ENCODE peak calls at places on chromosomes 2 and 18, in four cellular contexts. One of them, this sample, is unnamed.

GRCh38 chr2:97748397-97748796 is 35.0 kb downstream of the ZAP70 start:
- DNase-seq in neural progenitor cell: peak
- DNase-seq in H9: peak
- DNase-seq in tibial artery: no peak
- DNase-seq in this sample: peak

GRCh38 chr18:62881509-62882016 is 166.2 kb downstream of the PHLPP1 start:
- DNase-seq in neural progenitor cell: no peak
- DNase-seq in H9: no peak
- DNase-seq in tibial artery: peak
- DNase-seq in this sample: no peak

GRCh38 chr2:29195796-29196195 is 80.6 kb downstream of the CLIP4 start:
- DNase-seq in neural progenitor cell: no peak
- DNase-seq in H9: no peak
- DNase-seq in tibial artery: no peak
- DNase-seq in this sample: no peak

GRCh38 chr18:77016936-77017335 is 115.6 kb downstream of the MBP start:
- DNase-seq in neural progenitor cell: no peak
- DNase-seq in H9: no peak
- DNase-seq in tibial artery: no peak
- DNase-seq in this sample: no peak

GRCh38 chr2:112150447-112150846 is 12.3 kb downstream of the FBLN7 start:
- DNase-seq in neural progenitor cell: no peak
- DNase-seq in H9: no peak
- DNase-seq in tibial artery: peak
- DNase-seq in this sample: no peak

GRCh38 chr2:219001577-219002394 is 8.6 kb upstream of the CRYBA2 start:
- DNase-seq in neural progenitor cell: peak
- DNase-seq in H9: peak
- DNase-seq in tibial artery: no peak
- DNase-seq in this sample: no peak

GRCh38 chr2:159933727-159934049 is 128.7 kb downstream of the PLA2R1 start:
- DNase-seq in neural progenitor cell: no peak
- DNase-seq in H9: no peak
- DNase-seq in tibial artery: no peak
- DNase-seq in this sample: no peak

GRCh38 chr18:48973731-48974130 is 23.0 kb upstream of the SMAD7 start:
- DNase-seq in neural progenitor cell: no peak
- DNase-seq in H9: no peak
- DNase-seq in tibial artery: no peak
- DNase-seq in this sample: no peak

GRCh38 chr2:198028955-198029354 is 224.6 kb downstream of the PLCL1 start:
- DNase-seq in neural progenitor cell: no peak
- DNase-seq in H9: no peak
- DNase-seq in tibial artery: no peak
- DNase-seq in this sample: no peak

GRCh38 chr18:35127201-35127600 is 86.0 kb downstream of the MAPRE2 start:
- DNase-seq in neural progenitor cell: peak
- DNase-seq in H9: peak
- DNase-seq in tibial artery: no peak
- DNase-seq in this sample: no peak

GRCh38 chr2:188117706-188118105 is 174.0 kb upstream of the GULP1 start:
- DNase-seq in neural progenitor cell: no peak
- DNase-seq in H9: no peak
- DNase-seq in tibial artery: no peak
- DNase-seq in this sample: no peak

GRCh38 chr2:38709515-38710194 is 41.5 kb downstream of the SRSF7 start:
- DNase-seq in neural progenitor cell: no peak
- DNase-seq in H9: no peak
- DNase-seq in tibial artery: peak
- DNase-seq in this sample: no peak

GRCh38 chr2:2735041-2735440 is 404.0 kb upstream of the MYT1L start:
- DNase-seq in neural progenitor cell: no peak
- DNase-seq in H9: no peak
- DNase-seq in tibial artery: no peak
- DNase-seq in this sample: no peak

GRCh38 chr2:60938301-60938700 is 56.9 kb downstream of the REL start:
- DNase-seq in neural progenitor cell: no peak
- DNase-seq in H9: no peak
- DNase-seq in tibial artery: no peak
- DNase-seq in this sample: no peak

GRCh38 chr18:9743200-9744016 is 35.3 kb downstream of the RAB31 start:
- DNase-seq in neural progenitor cell: no peak
- DNase-seq in H9: peak
- DNase-seq in tibial artery: no peak
- DNase-seq in this sample: no peak

GRCh38 chr18:7111134-7111533 is 6.5 kb downstream of the LAMA1 start:
- DNase-seq in neural progenitor cell: no peak
- DNase-seq in H9: no peak
- DNase-seq in tibial artery: no peak
- DNase-seq in this sample: no peak

GRCh38 chr18:43665239-43665788 is 388.0 kb upstream of the SYT4 start:
- DNase-seq in neural progenitor cell: no peak
- DNase-seq in H9: no peak
- DNase-seq in tibial artery: no peak
- DNase-seq in this sample: no peak

GRCh38 chr2:235493775-235494715 is at the start of gene AGAP1:
- DNase-seq in neural progenitor cell: peak
- DNase-seq in H9: peak
- DNase-seq in tibial artery: peak
- DNase-seq in this sample: peak

GRCh38 chr2:203973676-203974075 is 37.1 kb downstream of the ICOS start:
- DNase-seq in neural progenitor cell: no peak
- DNase-seq in H9: no peak
- DNase-seq in tibial artery: no peak
- DNase-seq in this sample: no peak

GRCh38 chr2:64918220-64918886 is 70.8 kb upstream of the SLC1A4 start:
- DNase-seq in neural progenitor cell: no peak
- DNase-seq in H9: peak
- DNase-seq in tibial artery: no peak
- DNase-seq in this sample: no peak

GRCh38 chr2:217147751-217148318 is 288.0 kb upstream of the TNP1 start:
- DNase-seq in neural progenitor cell: no peak
- DNase-seq in H9: no peak
- DNase-seq in tibial artery: no peak
- DNase-seq in this sample: no peak

GRCh38 chr18:49510393-49511115 is 23.5 kb upstream of the C18orf32 start:
- DNase-seq in neural progenitor cell: peak
- DNase-seq in H9: peak
- DNase-seq in tibial artery: no peak
- DNase-seq in this sample: no peak

GRCh38 chr2:51013060-51013746 is 18.7 kb downstream of the NRXN1 start:
- DNase-seq in neural progenitor cell: peak
- DNase-seq in H9: peak
- DNase-seq in tibial artery: no peak
- DNase-seq in this sample: no peak

GRCh38 chr18:62786689-62787088 is 71.3 kb downstream of the PHLPP1 start:
- DNase-seq in neural progenitor cell: no peak
- DNase-seq in H9: no peak
- DNase-seq in tibial artery: no peak
- DNase-seq in this sample: no peak

GRCh38 chr2:102486941-102487702 is 14.1 kb downstream of the SLC9A4 start:
- DNase-seq in neural progenitor cell: no peak
- DNase-seq in H9: no peak
- DNase-seq in tibial artery: no peak
- DNase-seq in this sample: no peak

GRCh38 chr2:64975232-64975791 is 13.9 kb upstream of the SLC1A4 start:
- DNase-seq in neural progenitor cell: no peak
- DNase-seq in H9: no peak
- DNase-seq in tibial artery: peak
- DNase-seq in this sample: peak

GRCh38 chr2:77649856-77650255 is 127.7 kb upstream of the LRRTM4 start:
- DNase-seq in neural progenitor cell: no peak
- DNase-seq in H9: no peak
- DNase-seq in tibial artery: no peak
- DNase-seq in this sample: no peak

GRCh38 chr2:23380562-23381065 is 4.4 kb upstream of the KLHL29 start:
- DNase-seq in neural progenitor cell: no peak
- DNase-seq in H9: no peak
- DNase-seq in tibial artery: no peak
- DNase-seq in this sample: no peak
- H3K27ac ChIP-seq in neural progenitor cell: no peak
- H3K27ac ChIP-seq in H9: no peak
- H3K27ac ChIP-seq in tibial artery: no peak
- H3K27ac ChIP-seq in this sample: no peak

GRCh38 chr2:150479075-150479915 is 8.2 kb downstream of the RND3 start:
- DNase-seq in neural progenitor cell: no peak
- DNase-seq in H9: no peak
- DNase-seq in tibial artery: no peak
- DNase-seq in this sample: no peak

GRCh38 chr2:150482111-150482510 is 5.4 kb downstream of the RND3 start:
- DNase-seq in neural progenitor cell: no peak
- DNase-seq in H9: no peak
- DNase-seq in tibial artery: no peak
- DNase-seq in this sample: no peak

GRCh38 chr2:150480241-150480640 is 7.2 kb downstream of the RND3 start:
- DNase-seq in neural progenitor cell: no peak
- DNase-seq in H9: no peak
- DNase-seq in tibial artery: no peak
- DNase-seq in this sample: no peak

GRCh38 chr2:150482667-150483260 is 4.7 kb downstream of the RND3 start:
- DNase-seq in neural progenitor cell: no peak
- DNase-seq in H9: no peak
- DNase-seq in tibial artery: no peak
- DNase-seq in this sample: no peak

DNA sequence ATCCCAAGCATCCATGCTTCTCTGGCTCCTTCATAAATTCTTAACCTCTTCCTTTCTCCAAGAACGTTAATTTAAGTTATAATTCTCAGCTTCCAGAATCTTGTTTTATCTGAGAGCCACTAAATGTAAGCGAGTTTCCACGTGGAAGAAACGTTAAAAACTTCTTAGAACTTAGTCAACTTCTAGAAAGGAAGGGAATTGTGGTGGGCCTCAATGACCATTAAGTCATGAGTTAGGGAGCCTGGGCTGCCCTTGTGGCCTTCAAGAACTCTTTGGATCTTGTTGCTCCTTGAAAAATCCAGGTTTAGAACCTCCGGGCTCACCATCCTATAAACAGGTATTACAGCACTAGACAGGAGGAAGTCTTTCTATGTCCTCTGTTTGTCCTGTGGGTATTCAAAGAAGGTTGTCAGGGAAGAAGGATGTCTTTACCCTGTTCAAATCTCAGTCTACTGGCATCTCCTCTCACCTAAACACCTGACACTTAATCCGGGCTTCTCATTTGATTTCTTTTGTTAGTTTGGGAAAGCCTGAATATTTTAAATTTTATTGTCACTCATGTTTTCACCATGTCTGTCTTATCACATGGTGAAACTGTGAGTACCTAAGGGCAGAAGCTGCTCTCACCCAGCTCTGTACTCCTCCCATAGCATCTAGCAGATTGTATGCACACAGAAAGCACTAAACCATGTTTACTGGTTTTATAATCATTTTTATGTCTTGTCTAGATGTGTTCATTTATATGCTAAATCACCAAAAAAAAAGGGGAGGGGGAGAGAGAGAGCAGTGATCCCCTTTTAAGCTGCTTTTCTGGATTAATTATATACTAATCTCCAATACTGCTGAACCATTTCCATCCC is 6.3 kb downstream of the RND3 start:
- DNase-seq in neural progenitor cell: no peak
- DNase-seq in H9: no peak
- DNase-seq in tibial artery: no peak
- DNase-seq in this sample: no peak
- H3K27ac ChIP-seq in neural progenitor cell: no peak
- H3K27ac ChIP-seq in H9: no peak
- H3K27ac ChIP-seq in tibial artery: peak
- H3K27ac ChIP-seq in this sample: peak

GRCh38 chr2:100395532-100396350 is 21.7 kb downstream of the CHST10 start:
- DNase-seq in neural progenitor cell: no peak
- DNase-seq in H9: no peak
- DNase-seq in tibial artery: peak
- DNase-seq in this sample: no peak
- H3K27ac ChIP-seq in neural progenitor cell: no peak
- H3K27ac ChIP-seq in H9: no peak
- H3K27ac ChIP-seq in tibial artery: no peak
- H3K27ac ChIP-seq in this sample: no peak

GRCh38 chr2:9985531-9985930 is 34.0 kb downstream of the GRHL1 start:
- DNase-seq in neural progenitor cell: no peak
- DNase-seq in H9: no peak
- DNase-seq in tibial artery: no peak
- DNase-seq in this sample: no peak
- H3K27ac ChIP-seq in neural progenitor cell: no peak
- H3K27ac ChIP-seq in H9: no peak
- H3K27ac ChIP-seq in tibial artery: peak
- H3K27ac ChIP-seq in this sample: no peak

GRCh38 chr2:59385971-59386370 is 1144.8 kb upstream of the FANCL start:
- DNase-seq in neural progenitor cell: no peak
- DNase-seq in H9: no peak
- DNase-seq in tibial artery: no peak
- DNase-seq in this sample: no peak

GRCh38 chr2:59383473-59383872 is 1142.3 kb upstream of the FANCL start:
- DNase-seq in neural progenitor cell: no peak
- DNase-seq in H9: no peak
- DNase-seq in tibial artery: no peak
- DNase-seq in this sample: no peak

GRCh38 chr2:59395119-59395518 is 1154.0 kb upstream of the FANCL start:
- DNase-seq in neural progenitor cell: peak
- DNase-seq in H9: no peak
- DNase-seq in tibial artery: no peak
- DNase-seq in this sample: no peak

GRCh38 chr2:59390581-59390980 is 1149.5 kb upstream of the FANCL start:
- DNase-seq in neural progenitor cell: no peak
- DNase-seq in H9: no peak
- DNase-seq in tibial artery: no peak
- DNase-seq in this sample: no peak

DNA sequence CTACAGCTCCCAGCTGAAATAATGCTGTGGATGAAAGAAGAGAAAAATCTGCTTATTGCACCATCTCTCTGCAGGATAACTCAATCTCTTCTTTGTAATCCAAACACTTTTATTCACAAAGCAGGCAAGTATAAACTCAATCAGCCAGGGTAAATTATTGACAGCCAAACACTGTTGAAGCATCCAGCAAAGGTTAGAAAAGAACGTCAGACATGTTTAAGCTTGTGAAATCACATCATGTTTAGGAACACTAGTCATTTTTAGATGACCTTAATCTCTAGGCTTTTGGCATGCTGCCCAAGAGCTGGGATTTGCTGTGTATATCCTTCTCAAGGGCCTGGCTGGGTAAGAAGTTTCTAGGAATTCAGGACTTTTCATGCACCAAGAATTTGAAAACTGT is 1148.1 kb upstream of the FANCL start:
- DNase-seq in neural progenitor cell: no peak
- DNase-seq in H9: no peak
- DNase-seq in tibial artery: no peak
- DNase-seq in this sample: no peak
- H3K27ac ChIP-seq in neural progenitor cell: no peak
- H3K27ac ChIP-seq in H9: no peak
- H3K27ac ChIP-seq in tibial artery: no peak
- H3K27ac ChIP-seq in this sample: no peak